ENCODE peak calls at places on chromosomes 1 and 21, in nine cellular contexts. X is tibial nerve, H is ovary, S is transverse colon, D is A549, M is SK-N-SH, A is K562, G is stomach, K is suprapubic skin. P is an unnamed sample. For H3K4me1, the result is how much of the 10 kb centered on the place peaks cover.

GRCh38 chr1:39711359-39712340 is 20.4 kb upstream of the HPCAL4 start:
- DNase-seq in M (no peak), H (no peak), A (peak), G (no peak), D (no peak), K (no peak), S (no peak), X (no peak), P (no peak)

GRCh38 chr1:92882817-92883216 is 51.0 kb downstream of the RPL5 start:
- DNase-seq in K (no peak), H (no peak), G (no peak), D (no peak), X (no peak), A (no peak), M (peak), S (peak), P (no peak)

GRCh38 chr1:166069390-166069789 is 97.4 kb downstream of the FAM78B start:
- DNase-seq in A (peak), H (no peak), M (no peak), D (no peak), K (no peak), X (no peak), S (no peak), G (no peak), P (no peak)

GRCh38 chr1:219507432-219507831 is 105.5 kb downstream of the ZC3H11B start:
- DNase-seq in A (no peak), G (no peak), X (no peak), M (no peak), D (no peak), S (no peak), H (no peak), K (no peak), P (no peak)

GRCh38 chr1:198681831-198682756 is 43.3 kb downstream of the PTPRC start:
- DNase-seq in M (peak), G (peak), S (peak), H (no peak), K (peak), A (peak), X (peak), D (no peak), P (peak)

GRCh38 chr1:230857822-230858221 is 10.5 kb downstream of the C1orf198 start:
- DNase-seq in A (no peak), G (no peak), S (no peak), H (no peak), K (no peak), X (no peak), M (no peak), D (no peak), P (no peak)

GRCh38 chr1:193185861-193186714 is at the start of gene B3GALT2:
- DNase-seq in K (no peak), X (peak), S (peak), G (no peak), M (peak), D (no peak), A (no peak), H (no peak), P (peak)

GRCh38 chr1:210457566-210457965 is 128.9 kb downstream of the HHAT start:
- DNase-seq in A (no peak), M (no peak), G (no peak), S (no peak), K (no peak), X (no peak), H (no peak), D (no peak), P (no peak)

GRCh38 chr1:218507355-218508002 is 162.3 kb downstream of the TGFB2 start:
- DNase-seq in H (no peak), S (no peak), D (no peak), G (no peak), A (no peak), M (no peak), K (no peak), X (no peak), P (no peak)

GRCh38 chr1:55015731-55016620 is 17.2 kb downstream of the BSND start:
- DNase-seq in A (no peak), M (no peak), K (no peak), H (no peak), S (no peak), D (no peak), X (no peak), G (no peak), P (no peak)

GRCh38 chr1:147492207-147492606 is 49.1 kb upstream of the BCL9 start:
- DNase-seq in K (no peak), M (no peak), X (no peak), A (no peak), S (no peak), G (no peak), H (no peak), D (no peak), P (no peak)

GRCh38 chr1:30955448-30956015 is 47.0 kb upstream of the SDC3 start:
- DNase-seq in X (no peak), K (no peak), S (no peak), G (no peak), M (no peak), D (no peak), H (no peak), A (no peak), P (no peak)

GRCh38 chr21:45477176-45478114 is 64.8 kb downstream of the SLC19A1 start:
- DNase-seq in M (no peak), A (no peak), H (no peak), K (no peak), S (no peak), D (no peak), X (no peak), G (no peak), P (no peak)

GRCh38 chr21:38945536-38946245 is 140.0 kb downstream of the ETS2 start:
- DNase-seq in D (no peak), X (no peak), K (no peak), S (no peak), G (no peak), H (no peak), A (no peak), M (no peak), P (no peak)

GRCh38 chr21:17387030-17387617 is 125.7 kb upstream of the CXADR start:
- DNase-seq in X (peak), D (peak), G (peak), K (no peak), S (peak), H (peak), A (peak), M (peak), P (no peak)

GRCh38 chr21:18840239-18840638 is 436.7 kb upstream of the TMPRSS15 start:
- DNase-seq in K (no peak), D (no peak), G (no peak), M (peak), S (no peak), X (no peak), H (no peak), A (peak), P (no peak)

GRCh38 chr1:54403808-54404261 is 2.4 kb downstream of the SSBP3 start:
- DNase-seq in G (no peak), M (no peak), A (peak), K (no peak), S (no peak), D (no peak), X (no peak), H (peak), P (no peak)

GRCh38 chr1:153032677-153033308 is 1.8 kb downstream of the SPRR1B start:
- DNase-seq in X (no peak), M (peak), D (peak), A (peak), H (no peak), S (no peak), G (no peak), K (no peak), P (no peak)

GRCh38 chr1:199404191-199404590 is 623.3 kb upstream of the NR5A2 start:
- DNase-seq in A (no peak), G (no peak), D (no peak), H (no peak), X (no peak), S (no peak), M (no peak), K (no peak), P (no peak)

GRCh38 chr1:169207825-169208520 is 101.5 kb downstream of the ATP1B1 start:
- DNase-seq in H (no peak), A (no peak), M (no peak), S (no peak), D (no peak), K (no peak), G (no peak), X (no peak), P (no peak)

GRCh38 chr1:160258177-160258798 is 4.1 kb downstream of the DCAF8 start:
- DNase-seq in K (no peak), S (no peak), D (no peak), M (no peak), H (no peak), A (no peak), X (no peak), G (no peak), P (no peak)

GRCh38 chr1:86833461-86834215 is 80.3 kb downstream of the SELENOF start:
- DNase-seq in S (peak), A (peak), G (peak), M (peak), H (peak), D (peak), X (peak), K (peak), P (peak)

DNA sequence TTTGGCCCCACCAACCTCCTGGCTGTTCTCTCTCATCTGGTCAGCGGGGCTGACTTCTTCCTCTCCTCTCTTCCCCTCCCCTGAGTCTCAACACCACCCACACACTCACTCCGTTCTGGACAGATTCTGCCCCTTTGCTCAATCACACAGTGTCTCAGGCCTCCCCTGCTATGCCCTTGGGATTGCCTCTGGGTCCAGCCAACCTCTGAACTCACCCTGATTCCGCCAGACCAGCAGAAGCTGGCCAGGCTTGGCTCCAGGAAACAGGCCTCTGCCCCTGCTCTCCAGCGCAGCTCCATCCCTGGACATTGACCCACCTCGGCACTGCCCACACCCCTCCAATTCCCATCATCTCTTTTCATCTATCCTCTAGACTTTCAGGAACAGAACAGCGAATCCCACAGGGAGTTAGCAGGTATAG is 22.1 kb downstream of the AHDC1 start:
- DNase-seq in H (peak), A (no peak), K (no peak), D (no peak), M (no peak), G (no peak), S (no peak), X (no peak), P (peak)
- H3K4me1 ChIP-seq in H (under half), A (under half), K (under half), D (under half), M (under half), G (half or more), S (under half), X (half or more), P (under half)

DNA sequence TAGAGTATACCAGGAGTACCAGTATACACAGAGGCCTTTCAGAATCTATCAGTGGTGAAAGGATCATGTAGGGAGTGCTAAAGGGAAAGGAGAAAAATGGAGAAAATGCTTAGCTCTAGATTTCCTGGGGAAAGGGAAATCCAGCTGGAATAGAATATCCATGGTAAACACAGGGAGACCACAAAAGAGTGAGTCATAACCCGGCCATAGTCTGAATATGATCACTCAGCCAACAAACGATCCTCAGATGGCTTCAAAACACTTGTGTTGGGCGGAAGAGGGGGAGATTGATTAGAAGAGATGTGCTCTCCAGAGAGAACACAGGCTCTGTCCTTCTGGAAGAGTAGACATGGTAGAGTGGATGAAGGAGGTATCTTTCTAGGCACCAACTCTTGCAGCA is 180.6 kb downstream of the PAPPA2 start:
- DNase-seq in G (no peak), D (no peak), H (no peak), A (no peak), M (no peak), X (no peak), K (no peak), S (no peak), P (no peak)
- TF ChIP-seq EP300 in G (no peak), D (no peak), H (no peak), A (no peak), M (no peak), X (no peak), K (no peak), S (no peak), P (no peak)

DNA sequence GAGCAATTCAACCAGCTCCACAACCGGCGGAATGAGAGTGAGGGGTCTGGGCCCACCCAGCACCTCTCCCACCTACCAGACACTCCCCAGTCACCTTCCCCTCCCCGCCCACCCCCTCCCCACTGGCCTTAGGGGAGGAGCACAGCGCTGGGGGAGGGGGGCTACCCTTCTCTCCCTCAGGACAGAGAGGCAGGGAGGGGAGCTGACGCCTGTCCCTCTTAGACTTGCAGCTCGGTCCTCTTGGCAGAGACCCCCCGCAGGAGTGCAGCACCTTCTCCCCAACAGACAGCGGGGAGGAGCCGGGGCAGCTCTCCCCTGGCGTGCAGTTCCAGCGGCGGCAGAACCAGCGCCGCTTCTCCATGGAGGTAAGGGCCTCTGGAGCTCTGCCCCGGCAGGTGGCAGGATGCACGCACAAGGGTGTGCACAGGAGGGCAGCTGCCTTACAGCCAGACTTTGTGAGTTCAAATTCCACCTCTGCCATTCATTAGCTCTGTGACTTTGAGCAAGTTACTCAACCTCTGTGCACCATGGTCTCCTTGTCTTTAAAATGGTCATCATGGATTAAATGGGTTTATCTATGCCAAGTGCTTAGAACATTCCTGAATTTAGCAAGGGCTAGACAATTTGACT is 18.9 kb downstream of the CDK18 start:
- DNase-seq in S (no peak), D (no peak), H (no peak), A (no peak), X (no peak), K (no peak), M (no peak), G (no peak), P (no peak)
- H3K4me1 ChIP-seq in S (under half), D (under half), H (under half), A (under half), X (under half), K (under half), M (under half), G (under half), P (under half)

GRCh38 chr1:20981903-20982695 is 194.6 kb downstream of the EIF4G3 start:
- DNase-seq in A (peak), G (no peak), S (no peak), K (no peak), H (no peak), D (no peak), M (peak), X (no peak), P (no peak)
- TF ChIP-seq EP300 in A (no peak), G (no peak), S (no peak), K (no peak), H (no peak), D (no peak), M (no peak), X (no peak), P (no peak)

GRCh38 chr1:15739259-15739658 is 3.0 kb upstream of the TMEM82 start:
- DNase-seq in G (no peak), M (no peak), X (no peak), S (no peak), D (no peak), H (no peak), A (no peak), K (no peak), P (no peak)
- H3K4me1 ChIP-seq in G (under half), M (under half), X (under half), S (under half), D (under half), H (under half), A (under half), K (under half), P (under half)

GRCh38 chr1:24501371-24502167 is 1.1 kb upstream of the RCAN3 start:
- DNase-seq in H (no peak), G (peak), A (peak), K (no peak), S (peak), X (no peak), M (no peak), D (peak), P (no peak)
- TF ChIP-seq EP300 in H (no peak), G (no peak), A (no peak), K (no peak), S (no peak), X (no peak), M (no peak), D (no peak), P (no peak)

DNA sequence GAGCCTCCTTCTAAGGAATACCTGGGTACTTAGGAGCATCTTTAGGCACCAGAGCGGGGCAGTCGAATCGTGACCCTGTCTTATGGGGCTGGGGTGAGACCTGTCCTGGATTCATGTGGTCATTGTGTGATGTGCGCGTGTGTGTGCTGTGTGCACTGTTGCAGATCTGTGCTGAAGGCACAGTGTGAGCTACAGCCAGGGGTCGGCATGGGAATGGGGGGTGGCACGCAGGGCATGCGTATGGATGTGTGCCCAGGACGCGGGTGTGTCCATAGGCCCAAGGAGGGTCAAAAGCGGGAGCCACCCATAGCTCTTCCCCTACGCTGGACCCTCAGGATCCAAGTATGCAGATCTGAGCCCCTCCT is 14.6 kb downstream of the PTPRF start:
- DNase-seq in M (no peak), H (no peak), A (no peak), K (no peak), G (no peak), X (no peak), D (no peak), S (no peak), P (no peak)
- H3K4me1 ChIP-seq in M (under half), H (under half), A (under half), K (half or more), G (half or more), X (half or more), D (half or more), S (half or more), P (half or more)

GRCh38 chr1:208161656-208162375 is 82.4 kb downstream of the PLXNA2 start:
- DNase-seq in H (no peak), X (no peak), S (no peak), G (no peak), M (peak), A (no peak), D (no peak), K (no peak), P (peak)

GRCh38 chr1:208163542-208163941 is 80.6 kb downstream of the PLXNA2 start:
- DNase-seq in D (no peak), M (no peak), H (no peak), X (no peak), K (no peak), A (no peak), G (no peak), S (no peak), P (peak)

GRCh38 chr1:208164609-208165008 is 79.6 kb downstream of the PLXNA2 start:
- DNase-seq in H (no peak), A (peak), G (no peak), K (no peak), X (no peak), M (no peak), S (no peak), D (no peak), P (peak)

GRCh38 chr1:208161005-208161404 is 83.2 kb downstream of the PLXNA2 start:
- DNase-seq in X (no peak), M (no peak), A (no peak), K (no peak), H (no peak), G (no peak), D (no peak), S (no peak), P (peak)

GRCh38 chr1:208162903-208163302 is 81.3 kb downstream of the PLXNA2 start:
- DNase-seq in A (no peak), X (no peak), S (peak), G (no peak), M (no peak), H (no peak), K (no peak), D (no peak), P (peak)
- TF ChIP-seq EP300 in A (no peak), X (no peak), S (peak), G (no peak), M (no peak), H (no peak), K (no peak), D (no peak), P (no peak)